ENCODE peak calls at places on chromosomes 7 and 10, in five cellular contexts. H, Z, C, I and U are unnamed samples. For H3K36me3 and H3K9me3, the result is how much of the 10 kb centered on the place peaks cover.

GRCh38 chr10:62817120-62817762 is 1.1 kb upstream of the EGR2 start:
- DNase-seq in I (peak), H (peak), C (peak), Z (no peak), U (peak)

GRCh38 chr10:131017566-131018285 is 293.8 kb downstream of the TCERG1L start:
- DNase-seq in C (no peak), Z (no peak), H (no peak), I (no peak), U (no peak)

GRCh38 chr10:70890917-70891431 is 2.6 kb upstream of the PCBD1 start:
- DNase-seq in C (peak), Z (no peak), I (no peak), H (peak), U (no peak)

GRCh38 chr10:30820282-30820991 is 190.9 kb upstream of the LYZL2 start:
- DNase-seq in Z (no peak), H (peak), I (no peak), C (no peak), U (no peak)

GRCh38 chr7:46355331-46355730 is 434.3 kb upstream of the IGFBP3 start:
- DNase-seq in C (no peak), I (no peak), Z (no peak), H (no peak), U (no peak)

GRCh38 chr7:70975816-70976215 is 156.1 kb upstream of the GALNT17 start:
- DNase-seq in I (no peak), Z (no peak), H (no peak), C (no peak), U (no peak)

GRCh38 chr7:67408109-67408508 is 411.5 kb downstream of the TYW1 start:
- DNase-seq in I (no peak), Z (no peak), C (no peak), H (no peak), U (no peak)

GRCh38 chr7:32648408-32649156 is 153.3 kb downstream of the AVL9 start:
- DNase-seq in Z (no peak), H (no peak), I (no peak), C (no peak), U (no peak)

GRCh38 chr10:11345224-11346054 is 266.0 kb downstream of the USP6NL start:
- DNase-seq in H (peak), I (peak), Z (no peak), C (no peak), U (no peak)

GRCh38 chr10:29471483-29471859 is 163.3 kb downstream of the SVIL start:
- DNase-seq in C (no peak), I (no peak), H (peak), Z (peak), U (no peak)

GRCh38 chr10:123413353-123413752 is 252.8 kb upstream of the GPR26 start:
- DNase-seq in I (peak), C (no peak), Z (no peak), H (no peak), U (no peak)

GRCh38 chr7:77450054-77450453 is 33.9 kb upstream of the GSAP start:
- DNase-seq in H (no peak), I (no peak), Z (no peak), C (no peak), U (no peak)

GRCh38 chr10:124283215-124284046 is 135.3 kb downstream of the OAT start:
- DNase-seq in C (no peak), I (no peak), H (no peak), Z (no peak), U (no peak)

GRCh38 chr7:83649701-83650100 is 762 bp upstream of the SEMA3E start:
- DNase-seq in I (no peak), C (no peak), Z (no peak), H (no peak), U (no peak)

GRCh38 chr7:79620291-79620690 is 166.8 kb upstream of the MAGI2 start:
- DNase-seq in H (peak), Z (no peak), C (no peak), I (no peak), U (no peak)

GRCh38 chr7:73717991-73718405 is 1.5 kb downstream of the STX1A start:
- DNase-seq in Z (no peak), H (peak), I (peak), C (no peak), U (peak)

GRCh38 chr7:84144935-84145334 is 49.7 kb downstream of the SEMA3A start:
- DNase-seq in I (no peak), C (no peak), H (no peak), Z (no peak), U (no peak)

GRCh38 chr7:111089822-111090426 is 1.0 kb upstream of the LRRN3 start:
- DNase-seq in C (no peak), H (peak), I (peak), Z (peak), U (no peak)

GRCh38 chr7:6026917-6027316 is 4.3 kb upstream of the ANKRD61 start:
- DNase-seq in Z (no peak), H (no peak), C (no peak), I (no peak), U (no peak)

GRCh38 chr10:125839176-125839575 is 15.8 kb downstream of the BCCIP start:
- DNase-seq in C (no peak), H (no peak), Z (no peak), I (no peak), U (no peak)

GRCh38 chr10:33216661-33217427 is 117.6 kb downstream of the NRP1 start:
- DNase-seq in C (no peak), H (no peak), Z (peak), I (no peak), U (no peak)

GRCh38 chr10:62778125-62778524 is 26.4 kb upstream of the ADO start:
- DNase-seq in H (no peak), I (no peak), C (no peak), Z (no peak), U (no peak)

GRCh38 chr10:317219-317868 is 182.1 kb downstream of the ZMYND11 start:
- DNase-seq in C (no peak), Z (no peak), H (peak), I (peak), U (no peak)

GRCh38 chr10:3452234-3452633 is 279.7 kb upstream of the PITRM1 start:
- DNase-seq in I (no peak), Z (no peak), C (no peak), H (peak), U (peak)

GRCh38 chr10:13613519-13613918 is 26.8 kb downstream of the PRPF18 start:
- DNase-seq in Z (no peak), C (no peak), H (peak), I (no peak), U (no peak)

GRCh38 chr10:3871424-3871996 is 86.5 kb upstream of the KLF6 start:
- DNase-seq in Z (no peak), I (no peak), C (no peak), H (no peak), U (no peak)

GRCh38 chr7:50838675-50839377 is 56.1 kb upstream of the GRB10 start:
- DNase-seq in H (peak), Z (no peak), C (peak), I (no peak), U (peak)

GRCh38 chr7:129375221-129375938 is 58.9 kb upstream of the STRIP2 start:
- DNase-seq in Z (no peak), H (no peak), I (no peak), C (no peak), U (no peak)

GRCh38 chr10:94097656-94098055 is 103.9 kb downstream of the PLCE1 start:
- DNase-seq in I (no peak), H (no peak), C (no peak), Z (no peak), U (no peak)

GRCh38 chr7:27201231-27202017 is 1.5 kb upstream of the HOXA13 start:
- DNase-seq in Z (no peak), H (no peak), I (peak), C (no peak), U (no peak)
- TF ChIP-seq CTCF in Z (no peak), H (no peak), I (no peak), C (no peak), U (no peak)

DNA sequence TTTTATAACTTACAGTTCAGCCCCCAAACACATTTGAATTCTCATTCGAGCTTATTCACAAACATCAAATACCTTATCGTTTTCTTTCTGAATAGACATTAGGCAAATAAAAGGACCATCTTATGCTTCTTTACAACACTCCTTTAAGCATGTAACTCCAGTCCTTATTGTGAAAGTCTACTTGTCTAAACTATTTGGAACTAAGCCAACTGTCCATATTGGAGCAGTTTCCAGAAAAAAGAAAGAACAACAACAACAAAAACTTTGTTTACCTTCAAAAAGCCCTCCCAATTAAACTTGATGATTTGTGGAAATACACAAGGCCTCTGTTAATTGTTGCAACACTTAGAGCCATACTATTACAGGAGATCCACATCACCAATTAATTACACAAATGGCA is 163.6 kb downstream of the GALNT11 start:
- DNase-seq in Z (no peak), H (peak), I (no peak), C (no peak), U (no peak)
- H3K36me3 ChIP-seq in Z (under half), H (half or more), I (half or more), C (half or more), U (under half)

DNA sequence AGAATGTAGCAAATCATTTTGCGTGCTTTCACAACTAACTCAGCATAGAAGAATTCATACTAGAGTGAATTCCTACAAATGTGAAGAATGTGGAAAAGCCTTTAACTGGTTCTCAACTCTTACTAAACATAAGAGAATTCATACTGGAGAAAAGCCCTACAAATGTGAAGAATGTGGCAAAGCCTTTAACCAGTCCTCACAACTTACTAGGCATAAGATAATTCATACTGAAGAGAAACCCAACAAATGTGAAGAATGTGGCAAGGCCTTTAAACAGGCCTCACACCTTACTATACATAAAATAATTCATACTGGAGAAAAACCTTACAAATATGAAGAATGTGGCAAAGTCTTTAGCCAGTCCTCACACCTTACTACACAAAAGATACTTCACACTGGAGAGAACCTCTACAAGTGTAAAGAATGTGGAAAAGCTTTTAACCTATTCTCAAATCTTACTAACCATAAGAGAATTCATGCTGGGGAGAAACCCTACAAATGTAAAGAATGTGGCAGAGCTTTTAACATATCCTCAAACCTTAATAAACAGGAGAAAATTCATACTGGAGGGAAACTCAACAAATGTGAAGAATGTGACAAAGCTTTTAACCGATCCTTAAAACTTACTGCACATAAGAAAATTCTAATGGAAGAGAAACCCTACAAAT is 40.8 kb downstream of the ZNF107 start:
- DNase-seq in Z (no peak), I (no peak), C (no peak), H (no peak), U (no peak)
- H3K9me3 ChIP-seq in Z (under half), I (half or more), C (half or more), H (under half), U (half or more)

GRCh38 chr10:84743483-84743882 is 415.1 kb downstream of the CCSER2 start:
- DNase-seq in I (peak), C (no peak), H (no peak), Z (no peak), U (no peak)

DNA sequence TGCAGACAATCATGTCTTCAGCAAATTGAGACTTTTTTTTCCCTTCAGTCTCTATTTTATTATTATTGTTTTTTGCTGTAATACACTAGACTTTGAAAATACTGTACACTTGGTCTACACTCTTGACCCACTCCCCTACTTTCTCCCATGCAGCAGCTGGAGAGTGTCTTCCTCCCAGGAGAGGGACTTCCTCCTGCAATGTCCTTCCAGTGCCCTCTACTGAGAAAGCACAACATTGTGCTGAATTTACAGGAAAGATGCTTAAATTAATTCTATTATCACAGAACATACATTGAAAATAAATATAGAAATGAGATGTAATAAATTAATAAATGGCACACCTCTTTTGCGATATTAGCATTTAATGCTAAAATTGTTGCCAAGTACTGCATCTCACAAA is 411.3 kb downstream of the CCSER2 start:
- DNase-seq in Z (no peak), H (no peak), C (no peak), I (no peak), U (no peak)
- TF ChIP-seq CTCF in Z (no peak), H (no peak), C (no peak), I (no peak), U (no peak)

GRCh38 chr7:121159553-121159952 is 169.2 kb upstream of the WNT16 start:
- DNase-seq in C (no peak), Z (no peak), H (no peak), I (no peak), U (no peak)
- H3K36me3 ChIP-seq in C (under half), Z (under half), H (under half), I (under half), U (under half)

GRCh38 chr7:10034843-10035556 is 938.7 kb upstream of the PHF14 start:
- DNase-seq in C (no peak), I (no peak), Z (no peak), H (no peak), U (no peak)
- H3K9me3 ChIP-seq in C (under half), I (under half), Z (under half), H (under half), U (under half)

GRCh38 chr7:8365499-8366110 is 67.8 kb upstream of the NXPH1 start:
- DNase-seq in I (peak), C (no peak), H (no peak), Z (no peak), U (no peak)
- TF ChIP-seq CTCF in I (peak), C (no peak), H (no peak), Z (peak), U (no peak)

GRCh38 chr10:110115784-110116520 is 91.5 kb upstream of the MXI1 start:
- DNase-seq in Z (no peak), I (no peak), H (no peak), C (no peak), U (no peak)
- H3K36me3 ChIP-seq in Z (under half), I (half or more), H (under half), C (under half), U (under half)

GRCh38 chr7:157754416-157754790 is 417.6 kb downstream of the DNAJB6 start:
- DNase-seq in Z (no peak), I (no peak), C (no peak), H (no peak), U (no peak)
- H3K9me3 ChIP-seq in Z (under half), I (under half), C (under half), H (under half), U (under half)

DNA sequence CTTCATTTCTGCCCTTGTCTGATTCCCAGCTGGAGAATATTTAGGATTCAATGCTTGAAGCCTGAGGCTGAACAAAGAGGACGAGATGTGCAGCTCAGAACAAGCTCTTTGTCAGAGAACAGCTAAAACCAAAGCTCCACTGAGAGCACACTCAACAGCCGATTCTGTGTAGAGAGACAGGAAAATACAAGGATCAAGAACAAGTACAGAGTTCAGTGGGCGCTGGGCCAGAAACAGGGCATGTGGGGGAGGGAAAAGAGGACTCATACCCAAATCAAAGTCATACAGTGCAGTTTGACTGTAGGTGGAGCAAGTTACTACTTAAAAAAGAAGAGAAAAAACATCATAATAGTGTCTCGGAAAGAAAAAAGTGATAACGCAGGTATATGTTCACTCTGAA is at the start of gene AGMO:
- DNase-seq in I (no peak), H (peak), C (peak), Z (no peak), U (no peak)
- TF ChIP-seq CTCF in I (no peak), H (no peak), C (no peak), Z (no peak), U (no peak)